ENCODE peak calls at places on chromosomes 3 and 15, in seven cellular contexts. One of them, this sample, is unnamed.

GRCh38 chr3:116863842-116864626 is 154.5 kb downstream of the TUSC7 start:
- DNase-seq in bronchial epithelial cell: peak
- DNase-seq in esophagus muscularis mucosa: no peak
- DNase-seq in right lobe of liver: no peak
- DNase-seq in kidney: no peak
- DNase-seq in lung: no peak
- DNase-seq in Peyer's patch: no peak
- DNase-seq in this sample: no peak

GRCh38 chr3:141368062-141368924 is at the start of gene ZBTB38:
- DNase-seq in lung: peak
- DNase-seq in right lobe of liver: peak
- DNase-seq in bronchial epithelial cell: peak
- DNase-seq in esophagus muscularis mucosa: peak
- DNase-seq in Peyer's patch: peak
- DNase-seq in kidney: peak
- DNase-seq in this sample: peak

GRCh38 chr3:177602601-177603136 is 405.4 kb upstream of the TBL1XR1 start:
- DNase-seq in kidney: no peak
- DNase-seq in right lobe of liver: no peak
- DNase-seq in lung: no peak
- DNase-seq in Peyer's patch: no peak
- DNase-seq in esophagus muscularis mucosa: no peak
- DNase-seq in bronchial epithelial cell: peak
- DNase-seq in this sample: no peak

GRCh38 chr3:77096966-77097890 is 57.3 kb downstream of the ROBO2 start:
- DNase-seq in bronchial epithelial cell: peak
- DNase-seq in Peyer's patch: no peak
- DNase-seq in lung: no peak
- DNase-seq in kidney: no peak
- DNase-seq in esophagus muscularis mucosa: no peak
- DNase-seq in right lobe of liver: no peak
- DNase-seq in this sample: no peak

GRCh38 chr15:61159901-61160300 is 69.2 kb downstream of the RORA start:
- DNase-seq in right lobe of liver: no peak
- DNase-seq in Peyer's patch: no peak
- DNase-seq in kidney: no peak
- DNase-seq in esophagus muscularis mucosa: peak
- DNase-seq in lung: no peak
- DNase-seq in bronchial epithelial cell: no peak
- DNase-seq in this sample: no peak

GRCh38 chr15:67768592-67768991 is 56.7 kb upstream of the SKOR1 start:
- DNase-seq in esophagus muscularis mucosa: no peak
- DNase-seq in bronchial epithelial cell: no peak
- DNase-seq in kidney: no peak
- DNase-seq in Peyer's patch: no peak
- DNase-seq in lung: no peak
- DNase-seq in right lobe of liver: no peak
- DNase-seq in this sample: no peak

GRCh38 chr15:65208656-65209055 is 2.6 kb downstream of the CILP start:
- DNase-seq in Peyer's patch: no peak
- DNase-seq in esophagus muscularis mucosa: no peak
- DNase-seq in kidney: no peak
- DNase-seq in lung: no peak
- DNase-seq in bronchial epithelial cell: no peak
- DNase-seq in right lobe of liver: no peak
- DNase-seq in this sample: peak

GRCh38 chr15:71271327-71271726 is 156.1 kb downstream of the THSD4 start:
- DNase-seq in right lobe of liver: no peak
- DNase-seq in esophagus muscularis mucosa: no peak
- DNase-seq in kidney: no peak
- DNase-seq in lung: no peak
- DNase-seq in Peyer's patch: no peak
- DNase-seq in bronchial epithelial cell: no peak
- DNase-seq in this sample: no peak

GRCh38 chr3:30112904-30113484 is 493.4 kb upstream of the TGFBR2 start:
- DNase-seq in Peyer's patch: no peak
- DNase-seq in bronchial epithelial cell: peak
- DNase-seq in lung: no peak
- DNase-seq in esophagus muscularis mucosa: no peak
- DNase-seq in right lobe of liver: no peak
- DNase-seq in kidney: no peak
- DNase-seq in this sample: no peak

GRCh38 chr3:11379824-11380281 is 107.7 kb downstream of the ATG7 start:
- DNase-seq in Peyer's patch: no peak
- DNase-seq in lung: no peak
- DNase-seq in esophagus muscularis mucosa: no peak
- DNase-seq in right lobe of liver: no peak
- DNase-seq in bronchial epithelial cell: no peak
- DNase-seq in kidney: no peak
- DNase-seq in this sample: no peak

GRCh38 chr15:51647128-51647562 is 24.6 kb upstream of the DMXL2 start:
- DNase-seq in Peyer's patch: peak
- DNase-seq in right lobe of liver: peak
- DNase-seq in lung: peak
- DNase-seq in esophagus muscularis mucosa: no peak
- DNase-seq in kidney: no peak
- DNase-seq in bronchial epithelial cell: peak
- DNase-seq in this sample: no peak

GRCh38 chr3:158573714-158574113 is 2.7 kb downstream of the MLF1 start:
- DNase-seq in kidney: no peak
- DNase-seq in lung: no peak
- DNase-seq in bronchial epithelial cell: no peak
- DNase-seq in Peyer's patch: no peak
- DNase-seq in esophagus muscularis mucosa: no peak
- DNase-seq in right lobe of liver: no peak
- DNase-seq in this sample: no peak

GRCh38 chr3:126971891-126972351 is 11.0 kb upstream of the PLXNA1 start:
- DNase-seq in bronchial epithelial cell: no peak
- DNase-seq in Peyer's patch: peak
- DNase-seq in esophagus muscularis mucosa: peak
- DNase-seq in lung: peak
- DNase-seq in right lobe of liver: peak
- DNase-seq in kidney: peak
- DNase-seq in this sample: no peak

GRCh38 chr15:100308222-100309007 is 33.4 kb downstream of the ADAMTS17 start:
- DNase-seq in bronchial epithelial cell: peak
- DNase-seq in Peyer's patch: no peak
- DNase-seq in esophagus muscularis mucosa: no peak
- DNase-seq in kidney: no peak
- DNase-seq in right lobe of liver: no peak
- DNase-seq in lung: no peak
- DNase-seq in this sample: no peak

DNA sequence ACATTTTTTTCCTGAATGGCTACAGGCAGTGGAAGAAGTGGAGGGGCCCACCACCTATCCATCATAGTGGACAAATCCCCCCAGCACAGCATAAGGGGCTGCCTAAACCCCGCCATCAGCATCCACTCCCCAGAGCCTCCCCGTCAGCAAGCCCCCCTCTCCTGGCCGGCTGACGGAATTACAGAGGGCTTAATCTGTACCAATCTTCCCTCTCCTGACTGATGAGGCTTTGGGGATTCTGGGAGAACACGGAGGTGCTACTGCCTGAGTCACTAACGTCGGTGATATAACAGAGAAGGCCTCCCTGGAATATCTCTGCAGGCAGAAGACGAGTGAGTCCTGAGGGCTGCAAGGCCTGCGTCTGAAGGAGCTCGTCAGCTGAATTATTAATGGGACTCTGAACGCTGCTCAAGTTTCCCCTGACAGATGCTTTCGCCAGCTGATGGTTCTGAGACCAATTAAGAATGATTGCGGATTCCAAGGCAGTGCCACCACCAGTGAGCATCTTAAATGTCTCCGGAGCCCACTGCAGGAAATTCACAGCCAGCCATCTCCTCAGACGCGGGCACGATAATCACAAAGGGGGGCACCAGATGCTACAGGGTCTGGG is 147.7 kb downstream of the XXYLT1 start:
- DNase-seq in bronchial epithelial cell: no peak
- DNase-seq in right lobe of liver: no peak
- DNase-seq in Peyer's patch: no peak
- DNase-seq in kidney: no peak
- DNase-seq in lung: no peak
- DNase-seq in esophagus muscularis mucosa: no peak
- DNase-seq in this sample: no peak
- TF ChIP-seq CTCF in bronchial epithelial cell: no peak
- TF ChIP-seq CTCF in right lobe of liver: no peak
- TF ChIP-seq CTCF in Peyer's patch: no peak
- TF ChIP-seq CTCF in kidney: no peak
- TF ChIP-seq CTCF in lung: no peak
- TF ChIP-seq CTCF in esophagus muscularis mucosa: no peak
- TF ChIP-seq CTCF in this sample: no peak

DNA sequence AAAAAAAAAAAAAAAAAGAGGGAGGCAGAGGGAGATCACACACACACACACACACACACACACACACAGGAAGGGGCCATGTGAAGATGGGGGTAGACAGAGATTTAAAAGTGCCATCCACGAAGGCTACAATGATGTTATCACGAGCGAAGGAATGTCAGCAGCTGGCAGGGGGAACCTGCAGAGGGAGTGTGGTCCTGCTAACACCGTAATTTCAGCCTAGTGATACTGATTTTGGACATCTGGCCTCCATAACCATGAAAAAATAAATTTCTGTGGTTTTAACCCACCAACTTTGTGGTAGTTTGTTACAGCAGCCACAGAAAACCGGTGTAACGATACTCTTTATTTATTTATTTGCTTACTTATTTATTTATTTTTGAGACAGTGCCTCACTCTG is 76.0 kb downstream of the TMCO5A start:
- DNase-seq in Peyer's patch: no peak
- DNase-seq in kidney: no peak
- DNase-seq in esophagus muscularis mucosa: no peak
- DNase-seq in lung: no peak
- DNase-seq in bronchial epithelial cell: no peak
- DNase-seq in right lobe of liver: no peak
- DNase-seq in this sample: no peak
- TF ChIP-seq CTCF in Peyer's patch: no peak
- TF ChIP-seq CTCF in kidney: no peak
- TF ChIP-seq CTCF in esophagus muscularis mucosa: no peak
- TF ChIP-seq CTCF in lung: no peak
- TF ChIP-seq CTCF in bronchial epithelial cell: no peak
- TF ChIP-seq CTCF in right lobe of liver: no peak
- TF ChIP-seq CTCF in this sample: no peak

GRCh38 chr3:176208915-176209314 is 988.4 kb downstream of the TBL1XR1 start:
- DNase-seq in right lobe of liver: no peak
- DNase-seq in esophagus muscularis mucosa: no peak
- DNase-seq in kidney: no peak
- DNase-seq in bronchial epithelial cell: no peak
- DNase-seq in lung: no peak
- DNase-seq in Peyer's patch: no peak
- DNase-seq in this sample: no peak
- TF ChIP-seq CTCF in right lobe of liver: no peak
- TF ChIP-seq CTCF in esophagus muscularis mucosa: no peak
- TF ChIP-seq CTCF in kidney: no peak
- TF ChIP-seq CTCF in bronchial epithelial cell: no peak
- TF ChIP-seq CTCF in lung: no peak
- TF ChIP-seq CTCF in Peyer's patch: no peak
- TF ChIP-seq CTCF in this sample: no peak

GRCh38 chr3:79018671-79019136 is 749.1 kb downstream of the ROBO1 start:
- DNase-seq in right lobe of liver: peak
- DNase-seq in Peyer's patch: peak
- DNase-seq in esophagus muscularis mucosa: no peak
- DNase-seq in kidney: peak
- DNase-seq in bronchial epithelial cell: peak
- DNase-seq in lung: peak
- DNase-seq in this sample: peak
- TF ChIP-seq CTCF in right lobe of liver: no peak
- TF ChIP-seq CTCF in Peyer's patch: no peak
- TF ChIP-seq CTCF in esophagus muscularis mucosa: no peak
- TF ChIP-seq CTCF in kidney: no peak
- TF ChIP-seq CTCF in bronchial epithelial cell: peak
- TF ChIP-seq CTCF in lung: no peak
- TF ChIP-seq CTCF in this sample: no peak

GRCh38 chr3:60282840-60283239 is 968.4 kb downstream of the FHIT start:
- DNase-seq in esophagus muscularis mucosa: no peak
- DNase-seq in bronchial epithelial cell: no peak
- DNase-seq in right lobe of liver: no peak
- DNase-seq in lung: no peak
- DNase-seq in kidney: no peak
- DNase-seq in Peyer's patch: no peak
- DNase-seq in this sample: no peak
- TF ChIP-seq CTCF in esophagus muscularis mucosa: no peak
- TF ChIP-seq CTCF in bronchial epithelial cell: no peak
- TF ChIP-seq CTCF in right lobe of liver: no peak
- TF ChIP-seq CTCF in lung: no peak
- TF ChIP-seq CTCF in kidney: no peak
- TF ChIP-seq CTCF in Peyer's patch: no peak
- TF ChIP-seq CTCF in this sample: no peak

DNA sequence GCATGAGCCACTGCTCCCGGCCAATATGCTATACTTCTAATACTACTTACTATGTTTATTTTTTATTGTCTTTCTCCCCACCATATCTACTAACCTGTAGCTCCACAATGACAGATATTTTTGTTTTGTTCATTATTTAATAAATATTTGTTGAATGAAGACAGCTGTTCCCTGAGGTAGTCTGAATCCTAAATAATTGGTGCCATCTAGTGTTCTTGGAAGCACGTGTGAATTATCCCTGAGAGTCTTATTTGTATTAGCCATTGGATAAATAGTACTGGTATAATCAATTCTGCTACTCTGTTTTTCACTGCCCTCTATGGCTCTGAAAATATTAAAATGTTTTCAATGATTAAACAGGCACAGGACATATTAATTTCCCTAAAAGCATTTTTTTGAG is 5.6 kb upstream of the APPL1 start:
- DNase-seq in bronchial epithelial cell: peak
- DNase-seq in Peyer's patch: no peak
- DNase-seq in esophagus muscularis mucosa: no peak
- DNase-seq in lung: no peak
- DNase-seq in right lobe of liver: no peak
- DNase-seq in kidney: no peak
- DNase-seq in this sample: no peak
- TF ChIP-seq CTCF in bronchial epithelial cell: no peak
- TF ChIP-seq CTCF in Peyer's patch: no peak
- TF ChIP-seq CTCF in esophagus muscularis mucosa: peak
- TF ChIP-seq CTCF in lung: no peak
- TF ChIP-seq CTCF in right lobe of liver: peak
- TF ChIP-seq CTCF in kidney: peak
- TF ChIP-seq CTCF in this sample: peak